ENCODE peak calls at places on chromosome 15, in six cellular contexts. L, K, U, D, G and X are unnamed samples.

GRCh38 chr15:80643296-80643965 is 51.7 kb upstream of the ABHD17C start:
- DNase-seq in L (no peak), K (no peak), U (no peak), D (no peak), G (no peak), X (no peak)

GRCh38 chr15:59997070-59997701 is 6.9 kb upstream of the FOXB1 start:
- DNase-seq in L (no peak), K (no peak), U (no peak), D (no peak), G (no peak), X (peak; percentile 44)

GRCh38 chr15:98650871-98651481 is 2.6 kb downstream of the IGF1R start:
- DNase-seq in L (peak; percentile 48), K (no peak), U (no peak), D (no peak), G (peak; percentile 50), X (peak; percentile 74)

GRCh38 chr15:62141643-62142588 is 23.2 kb downstream of the C2CD4B start:
- DNase-seq in L (no peak), K (no peak), U (no peak), D (no peak), G (no peak), X (no peak)

GRCh38 chr15:67914537-67915373 is 74.9 kb upstream of the RNU6-1 start:
- DNase-seq in L (peak; percentile 87), K (peak; percentile 65), U (no peak), D (peak; percentile 59), G (no peak), X (peak; percentile 72)

GRCh38 chr15:38378162-38378560 is 75.8 kb upstream of the FAM98B start:
- DNase-seq in L (peak; percentile 20), K (peak; percentile 78), U (no peak), D (peak; percentile 11), G (peak; percentile 25), X (peak; percentile 85)

GRCh38 chr15:69722924-69723323 is 270.3 kb downstream of the RPLP1 start:
- DNase-seq in L (no peak), K (no peak), U (no peak), D (no peak), G (no peak), X (no peak)

GRCh38 chr15:71547066-71547465 is 263.3 kb upstream of the NR2E3 start:
- DNase-seq in L (peak; percentile 21), K (peak; percentile 58), U (no peak), D (no peak), G (peak; percentile 33), X (peak; percentile 41)

GRCh38 chr15:94186770-94187331 is 44.5 kb upstream of the MCTP2 start:
- DNase-seq in L (no peak), K (no peak), U (no peak), D (no peak), G (no peak), X (no peak)

GRCh38 chr15:81087121-81087520 is 46.9 kb upstream of the CFAP161 start:
- DNase-seq in L (no peak), K (no peak), U (no peak), D (no peak), G (no peak), X (no peak)

GRCh38 chr15:99282129-99282528 is 30.8 kb downstream of the LRRC28 start:
- DNase-seq in L (no peak), K (no peak), U (no peak), D (no peak), G (no peak), X (no peak)

GRCh38 chr15:41894791-41895463 is 1.1 kb upstream of the SPTBN5 start:
- DNase-seq in L (peak; percentile 63), K (peak; percentile 92), U (peak; percentile 86), D (peak; percentile 24), G (peak; percentile 89), X (peak; percentile 68)

GRCh38 chr15:38705421-38706219 is 141.0 kb upstream of the RASGRP1 start:
- DNase-seq in L (no peak), K (no peak), U (no peak), D (no peak), G (no peak), X (no peak)

GRCh38 chr15:101611007-101611406 is 41.2 kb downstream of the TM2D3 start:
- DNase-seq in L (no peak), K (no peak), U (no peak), D (no peak), G (no peak), X (no peak)

GRCh38 chr15:62163847-62164499 is 1.1 kb downstream of the C2CD4B start:
- DNase-seq in L (no peak), K (no peak), U (no peak), D (no peak), G (no peak), X (no peak)

GRCh38 chr15:67422296-67422695 is 98.6 kb upstream of the C15orf61 start:
- DNase-seq in L (no peak), K (no peak), U (no peak), D (no peak), G (no peak), X (no peak)

GRCh38 chr15:101490922-101491738 is 1.6 kb upstream of the PCSK6 start:
- DNase-seq in L (no peak), K (no peak), U (no peak), D (no peak), G (no peak), X (no peak)

GRCh38 chr15:78211189-78211921 is 23.0 kb downstream of the ACSBG1 start:
- DNase-seq in L (no peak), K (no peak), U (no peak), D (no peak), G (no peak), X (peak; percentile 65)

GRCh38 chr15:101019351-101019750 is 100.2 kb downstream of the LRRK1 start:
- DNase-seq in L (peak; percentile 2), K (no peak), U (peak; percentile 11), D (no peak), G (no peak), X (peak; percentile 22)

GRCh38 chr15:93829115-93829849 is 402.1 kb upstream of the MCTP2 start:
- DNase-seq in L (peak; percentile 46), K (peak; percentile 36), U (no peak), D (no peak), G (peak; percentile 31), X (no peak)

GRCh38 chr15:48469681-48470080 is 138.5 kb downstream of the DUT start:
- DNase-seq in L (no peak), K (no peak), U (no peak), D (no peak), G (no peak), X (no peak)

GRCh38 chr15:67781907-67782559 is 43.3 kb upstream of the SKOR1 start:
- DNase-seq in L (no peak), K (no peak), U (no peak), D (no peak), G (no peak), X (no peak)

GRCh38 chr15:92951800-92952199 is 51.7 kb downstream of the CHD2 start:
- DNase-seq in L (no peak), K (no peak), U (no peak), D (no peak), G (no peak), X (no peak)

GRCh38 chr15:70243686-70244540 is 146.2 kb upstream of the TLE3 start:
- DNase-seq in L (no peak), K (no peak), U (no peak), D (no peak), G (no peak), X (peak; percentile 73)

GRCh38 chr15:92949604-92950249 is 49.6 kb downstream of the CHD2 start:
- DNase-seq in L (no peak), K (no peak), U (no peak), D (no peak), G (no peak), X (no peak)

GRCh38 chr15:87944051-87944450 is 312.5 kb downstream of the NTRK3 start:
- DNase-seq in L (peak; percentile 78), K (no peak), U (no peak), D (no peak), G (no peak), X (no peak)

GRCh38 chr15:74124196-74124595 is 6.2 kb upstream of the ISLR2 start:
- DNase-seq in L (no peak), K (no peak), U (no peak), D (no peak), G (no peak), X (no peak)
- H3K4me3 ChIP-seq in L (no peak overlapping the region), K (no peak overlapping the region), U (no peak overlapping the region), D (no peak overlapping the region), G (no peak overlapping the region), X (no peak overlapping the region)

DNA sequence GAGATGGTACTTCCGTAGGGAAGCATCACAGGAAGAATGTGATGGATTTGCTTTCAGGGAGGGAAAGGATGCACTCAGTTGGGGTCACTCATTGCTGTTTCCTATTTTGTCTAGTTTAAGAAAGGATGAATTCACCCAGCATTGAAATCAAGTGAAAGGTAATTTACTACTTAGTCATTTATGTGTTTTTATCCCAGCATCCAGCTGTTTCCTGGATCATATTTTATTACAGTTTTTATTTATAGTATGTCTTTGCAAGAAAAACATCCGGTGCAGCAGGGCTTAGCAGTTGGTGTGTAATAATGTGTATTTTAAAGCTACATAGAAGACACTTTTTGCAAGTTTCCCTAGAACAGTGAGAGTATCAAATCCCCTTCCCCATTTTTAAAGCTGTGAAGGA is 37.4 kb upstream of the GOLGA8B start:
- DNase-seq in L (no peak), K (no peak), U (no peak), D (no peak), G (no peak), X (no peak)
- H3K27ac ChIP-seq in L (no peak overlapping the region), K (no peak overlapping the region), U (no peak overlapping the region), D (no peak overlapping the region), G (no peak overlapping the region), X (no peak overlapping the region)

DNA sequence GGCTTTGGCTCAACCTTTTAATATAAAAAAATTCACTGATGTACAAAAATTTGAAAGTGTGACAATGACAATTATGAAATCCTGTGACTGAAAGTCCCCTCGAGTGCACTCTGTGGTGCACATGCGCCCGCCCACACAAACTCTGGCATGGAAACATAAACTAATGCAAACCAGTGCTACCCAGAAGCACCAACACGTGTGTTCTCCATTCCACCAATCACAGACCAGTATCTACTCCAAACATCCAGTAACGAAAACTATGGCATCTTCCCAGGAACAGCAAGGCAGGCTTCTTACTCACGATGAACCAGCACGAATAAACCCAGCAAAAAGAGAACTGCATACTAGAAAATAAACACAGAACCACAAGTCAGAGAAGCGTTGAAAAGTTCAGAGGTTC is 11.7 kb upstream of the NMB start:
- DNase-seq in L (no peak), K (no peak), U (no peak), D (no peak), G (no peak), X (no peak)
- TF ChIP-seq POLR2A in L (no peak), K (no peak), U (no peak), D (no peak), G (no peak), X (no peak)

DNA sequence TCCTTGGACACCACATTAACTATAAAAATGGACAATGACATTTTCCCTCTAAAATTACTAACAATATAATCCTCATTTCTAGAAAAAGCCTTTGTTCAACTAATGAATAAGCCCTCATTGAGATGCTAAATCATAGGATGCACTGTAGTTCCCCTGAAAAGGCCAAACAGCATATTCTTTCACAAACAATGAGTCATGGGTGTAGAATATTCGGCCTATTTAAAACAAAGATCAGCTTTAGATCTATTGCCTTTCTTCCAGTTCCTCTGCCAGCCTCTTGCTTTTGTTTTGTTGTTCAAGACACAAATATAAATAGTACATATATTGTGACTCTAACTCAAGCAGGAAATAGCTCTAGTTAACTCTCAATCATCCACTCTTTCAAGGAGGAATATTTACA is 82.5 kb downstream of the ADAM10 start:
- DNase-seq in L (no peak), K (no peak), U (no peak), D (no peak), G (no peak), X (no peak)
- H3K4me3 ChIP-seq in L (no peak overlapping the region), K (no peak overlapping the region), U (no peak overlapping the region), D (no peak overlapping the region), G (no peak overlapping the region), X (no peak overlapping the region)

GRCh38 chr15:90954712-90955671 is at the start of gene RCCD1:
- DNase-seq in L (peak; percentile 94), K (peak; percentile 97), U (peak; percentile 94), D (peak; percentile 96), G (peak; percentile 96), X (peak; percentile 97)
- H3K27ac ChIP-seq in L (peak within 1 kb of the TSS; percentile 91), K (peak within 1 kb of the TSS; percentile 92), U (peak within 1 kb of the TSS; percentile 91), D (peak within 1 kb of the TSS; percentile 94), G (peak within 1 kb of the TSS; percentile 60), X (peak within 1 kb of the TSS; percentile 57)